ENCODE peak calls at places on chromosomes 16 and 17, in nine cellular contexts. One of them, this sample, is unnamed. For H3K4me1, the result is how much of the 10 kb centered on the place peaks cover.

GRCh38 chr16:80260906-80261311 is 279.9 kb upstream of the DYNLRB2 start:
- DNase-seq in CD8-positive, alpha-beta memory T cell: no peak
- DNase-seq in trophoblast cell: no peak
- DNase-seq in psoas muscle: no peak
- DNase-seq in gastrocnemius medialis: no peak
- DNase-seq in effector memory CD4-positive, alpha-beta T cell: no peak
- DNase-seq in cardiac muscle cell: no peak
- DNase-seq in PC-9: no peak
- DNase-seq in lower lobe of right lung: no peak
- DNase-seq in this sample: no peak

GRCh38 chr17:63113167-63113566 is 147.1 kb downstream of the TANC2 start:
- DNase-seq in effector memory CD4-positive, alpha-beta T cell: no peak
- DNase-seq in gastrocnemius medialis: no peak
- DNase-seq in PC-9: no peak
- DNase-seq in lower lobe of right lung: no peak
- DNase-seq in cardiac muscle cell: peak
- DNase-seq in psoas muscle: no peak
- DNase-seq in trophoblast cell: no peak
- DNase-seq in CD8-positive, alpha-beta memory T cell: no peak
- DNase-seq in this sample: no peak

GRCh38 chr17:83170571-83171260 is 91.3 kb downstream of the METRNL start:
- DNase-seq in trophoblast cell: no peak
- DNase-seq in lower lobe of right lung: no peak
- DNase-seq in PC-9: no peak
- DNase-seq in effector memory CD4-positive, alpha-beta T cell: no peak
- DNase-seq in gastrocnemius medialis: no peak
- DNase-seq in CD8-positive, alpha-beta memory T cell: no peak
- DNase-seq in psoas muscle: no peak
- DNase-seq in cardiac muscle cell: no peak
- DNase-seq in this sample: no peak

GRCh38 chr16:89697161-89697615 is 4.3 kb downstream of the SPATA2L start:
- DNase-seq in gastrocnemius medialis: no peak
- DNase-seq in PC-9: no peak
- DNase-seq in trophoblast cell: no peak
- DNase-seq in cardiac muscle cell: no peak
- DNase-seq in CD8-positive, alpha-beta memory T cell: no peak
- DNase-seq in effector memory CD4-positive, alpha-beta T cell: no peak
- DNase-seq in lower lobe of right lung: peak
- DNase-seq in psoas muscle: no peak
- DNase-seq in this sample: no peak

GRCh38 chr17:57032343-57032742 is 52.7 kb upstream of the AKAP1 start:
- DNase-seq in lower lobe of right lung: peak
- DNase-seq in PC-9: no peak
- DNase-seq in trophoblast cell: no peak
- DNase-seq in CD8-positive, alpha-beta memory T cell: no peak
- DNase-seq in cardiac muscle cell: no peak
- DNase-seq in gastrocnemius medialis: no peak
- DNase-seq in effector memory CD4-positive, alpha-beta T cell: no peak
- DNase-seq in psoas muscle: no peak
- DNase-seq in this sample: no peak

GRCh38 chr17:45293413-45294211 is 23.2 kb downstream of the MAP3K14 start:
- DNase-seq in psoas muscle: peak
- DNase-seq in CD8-positive, alpha-beta memory T cell: no peak
- DNase-seq in lower lobe of right lung: peak
- DNase-seq in gastrocnemius medialis: peak
- DNase-seq in trophoblast cell: peak
- DNase-seq in cardiac muscle cell: peak
- DNase-seq in PC-9: peak
- DNase-seq in effector memory CD4-positive, alpha-beta T cell: no peak
- DNase-seq in this sample: peak

GRCh38 chr16:28538733-28539596 is at the start of gene NUPR1:
- DNase-seq in PC-9: peak
- DNase-seq in gastrocnemius medialis: peak
- DNase-seq in cardiac muscle cell: peak
- DNase-seq in trophoblast cell: no peak
- DNase-seq in effector memory CD4-positive, alpha-beta T cell: no peak
- DNase-seq in CD8-positive, alpha-beta memory T cell: no peak
- DNase-seq in psoas muscle: peak
- DNase-seq in lower lobe of right lung: peak
- DNase-seq in this sample: peak

GRCh38 chr16:24838554-24839266 is 7.1 kb upstream of the SLC5A11 start:
- DNase-seq in lower lobe of right lung: no peak
- DNase-seq in cardiac muscle cell: peak
- DNase-seq in trophoblast cell: no peak
- DNase-seq in CD8-positive, alpha-beta memory T cell: no peak
- DNase-seq in PC-9: peak
- DNase-seq in psoas muscle: no peak
- DNase-seq in effector memory CD4-positive, alpha-beta T cell: no peak
- DNase-seq in gastrocnemius medialis: no peak
- DNase-seq in this sample: peak

GRCh38 chr17:76644995-76645394 is 1.4 kb upstream of the ST6GALNAC1 start:
- DNase-seq in trophoblast cell: no peak
- DNase-seq in gastrocnemius medialis: no peak
- DNase-seq in effector memory CD4-positive, alpha-beta T cell: no peak
- DNase-seq in lower lobe of right lung: no peak
- DNase-seq in CD8-positive, alpha-beta memory T cell: no peak
- DNase-seq in psoas muscle: no peak
- DNase-seq in cardiac muscle cell: no peak
- DNase-seq in PC-9: no peak
- DNase-seq in this sample: no peak

GRCh38 chr16:73058616-73059409 is 10.9 kb upstream of the ZFHX3 start:
- DNase-seq in effector memory CD4-positive, alpha-beta T cell: no peak
- DNase-seq in lower lobe of right lung: peak
- DNase-seq in PC-9: peak
- DNase-seq in cardiac muscle cell: peak
- DNase-seq in gastrocnemius medialis: no peak
- DNase-seq in CD8-positive, alpha-beta memory T cell: no peak
- DNase-seq in trophoblast cell: no peak
- DNase-seq in psoas muscle: peak
- DNase-seq in this sample: no peak

GRCh38 chr16:73056383-73056782 is 8.5 kb upstream of the ZFHX3 start:
- DNase-seq in cardiac muscle cell: peak
- DNase-seq in gastrocnemius medialis: no peak
- DNase-seq in effector memory CD4-positive, alpha-beta T cell: no peak
- DNase-seq in CD8-positive, alpha-beta memory T cell: no peak
- DNase-seq in lower lobe of right lung: no peak
- DNase-seq in psoas muscle: no peak
- DNase-seq in PC-9: no peak
- DNase-seq in trophoblast cell: no peak
- DNase-seq in this sample: no peak

GRCh38 chr16:73057369-73058210 is 9.7 kb upstream of the ZFHX3 start:
- DNase-seq in PC-9: peak
- DNase-seq in cardiac muscle cell: peak
- DNase-seq in effector memory CD4-positive, alpha-beta T cell: no peak
- DNase-seq in CD8-positive, alpha-beta memory T cell: no peak
- DNase-seq in gastrocnemius medialis: no peak
- DNase-seq in psoas muscle: peak
- DNase-seq in lower lobe of right lung: peak
- DNase-seq in trophoblast cell: no peak
- DNase-seq in this sample: no peak

GRCh38 chr16:73058221-73058615 is 10.3 kb upstream of the ZFHX3 start:
- DNase-seq in CD8-positive, alpha-beta memory T cell: peak
- DNase-seq in effector memory CD4-positive, alpha-beta T cell: no peak
- DNase-seq in psoas muscle: peak
- DNase-seq in PC-9: peak
- DNase-seq in gastrocnemius medialis: no peak
- DNase-seq in trophoblast cell: no peak
- DNase-seq in lower lobe of right lung: peak
- DNase-seq in cardiac muscle cell: peak
- DNase-seq in this sample: no peak

DNA sequence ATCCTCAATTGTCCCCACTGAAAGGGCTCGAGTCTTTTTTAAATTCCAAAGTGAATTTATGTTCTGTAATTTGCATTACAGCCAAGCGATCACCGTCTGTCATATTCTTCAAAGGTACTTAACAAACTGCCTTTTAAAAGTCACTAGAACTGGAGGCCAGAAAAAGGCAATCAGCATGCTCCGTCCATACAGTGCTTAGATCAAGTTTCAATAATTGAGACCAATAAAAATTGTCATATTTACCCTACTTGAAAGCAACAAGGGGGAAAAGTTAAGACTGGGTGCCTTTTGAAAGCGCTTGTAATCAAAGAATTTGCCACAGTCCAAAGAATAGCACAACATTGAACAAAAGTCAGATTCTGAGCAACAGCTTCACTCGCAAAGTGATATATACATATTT is 9.0 kb upstream of the ZFHX3 start:
- DNase-seq in psoas muscle: no peak
- DNase-seq in lower lobe of right lung: no peak
- DNase-seq in gastrocnemius medialis: no peak
- DNase-seq in cardiac muscle cell: peak
- DNase-seq in CD8-positive, alpha-beta memory T cell: no peak
- DNase-seq in effector memory CD4-positive, alpha-beta T cell: no peak
- DNase-seq in trophoblast cell: no peak
- DNase-seq in PC-9: no peak
- DNase-seq in this sample: no peak
- H3K4me3 ChIP-seq in psoas muscle: peak
- H3K4me3 ChIP-seq in lower lobe of right lung: peak
- H3K4me3 ChIP-seq in gastrocnemius medialis: peak
- H3K4me3 ChIP-seq in cardiac muscle cell: peak
- H3K4me3 ChIP-seq in CD8-positive, alpha-beta memory T cell: no peak
- H3K4me3 ChIP-seq in effector memory CD4-positive, alpha-beta T cell: peak
- H3K4me3 ChIP-seq in trophoblast cell: no peak
- H3K4me3 ChIP-seq in PC-9: peak
- H3K4me3 ChIP-seq in this sample: peak

GRCh38 chr16:2040450-2041105 is 7.1 kb downstream of the NTHL1 start:
- DNase-seq in PC-9: peak
- DNase-seq in CD8-positive, alpha-beta memory T cell: no peak
- DNase-seq in cardiac muscle cell: no peak
- DNase-seq in gastrocnemius medialis: no peak
- DNase-seq in psoas muscle: no peak
- DNase-seq in trophoblast cell: no peak
- DNase-seq in lower lobe of right lung: no peak
- DNase-seq in effector memory CD4-positive, alpha-beta T cell: no peak
- DNase-seq in this sample: no peak
- H3K4me1 ChIP-seq in PC-9: under half
- H3K4me1 ChIP-seq in CD8-positive, alpha-beta memory T cell: under half
- H3K4me1 ChIP-seq in cardiac muscle cell: under half
- H3K4me1 ChIP-seq in gastrocnemius medialis: under half
- H3K4me1 ChIP-seq in psoas muscle: under half
- H3K4me1 ChIP-seq in trophoblast cell: under half
- H3K4me1 ChIP-seq in lower lobe of right lung: half or more
- H3K4me1 ChIP-seq in effector memory CD4-positive, alpha-beta T cell: under half
- H3K4me1 ChIP-seq in this sample: under half

DNA sequence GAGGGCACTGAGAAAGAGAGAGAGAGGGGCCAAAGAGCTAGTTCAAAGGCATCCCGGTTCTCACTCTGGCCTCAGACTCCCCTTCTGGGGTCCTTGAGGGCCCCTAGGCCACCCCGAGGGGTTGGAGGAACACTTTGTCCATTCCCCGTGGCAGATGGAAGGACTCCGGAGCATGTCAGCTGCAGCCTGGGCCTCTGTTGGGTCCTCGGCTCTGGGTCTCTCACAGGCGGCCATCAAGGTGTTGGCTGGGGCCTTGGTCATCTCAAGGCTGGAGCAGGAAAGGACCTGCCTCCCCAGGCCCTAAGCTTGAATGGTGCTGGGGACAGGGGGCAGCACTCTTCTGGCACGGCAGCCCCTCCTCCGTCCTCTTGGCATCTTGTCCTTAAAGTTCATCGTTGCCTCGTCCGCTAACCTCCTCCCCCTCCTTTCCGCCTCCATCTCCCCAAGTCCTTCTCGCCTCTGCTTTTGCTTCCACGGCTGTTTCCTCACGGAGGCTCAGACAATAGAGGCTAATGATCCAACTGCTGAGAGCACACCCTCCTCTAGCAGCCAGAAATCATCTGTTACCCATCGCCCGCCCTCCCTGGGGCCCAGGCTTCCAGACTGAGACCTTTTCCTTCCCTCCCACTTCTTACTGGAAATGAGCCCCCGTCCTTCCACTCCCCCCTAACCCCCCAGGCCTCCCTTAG is 23.3 kb downstream of the CCR7 start:
- DNase-seq in CD8-positive, alpha-beta memory T cell: no peak
- DNase-seq in gastrocnemius medialis: no peak
- DNase-seq in PC-9: no peak
- DNase-seq in cardiac muscle cell: no peak
- DNase-seq in lower lobe of right lung: no peak
- DNase-seq in trophoblast cell: no peak
- DNase-seq in effector memory CD4-positive, alpha-beta T cell: no peak
- DNase-seq in psoas muscle: peak
- DNase-seq in this sample: no peak
- H3K4me3 ChIP-seq in CD8-positive, alpha-beta memory T cell: peak
- H3K4me3 ChIP-seq in gastrocnemius medialis: no peak
- H3K4me3 ChIP-seq in PC-9: no peak
- H3K4me3 ChIP-seq in cardiac muscle cell: no peak
- H3K4me3 ChIP-seq in lower lobe of right lung: no peak
- H3K4me3 ChIP-seq in trophoblast cell: no peak
- H3K4me3 ChIP-seq in effector memory CD4-positive, alpha-beta T cell: peak
- H3K4me3 ChIP-seq in psoas muscle: no peak
- H3K4me3 ChIP-seq in this sample: no peak

DNA sequence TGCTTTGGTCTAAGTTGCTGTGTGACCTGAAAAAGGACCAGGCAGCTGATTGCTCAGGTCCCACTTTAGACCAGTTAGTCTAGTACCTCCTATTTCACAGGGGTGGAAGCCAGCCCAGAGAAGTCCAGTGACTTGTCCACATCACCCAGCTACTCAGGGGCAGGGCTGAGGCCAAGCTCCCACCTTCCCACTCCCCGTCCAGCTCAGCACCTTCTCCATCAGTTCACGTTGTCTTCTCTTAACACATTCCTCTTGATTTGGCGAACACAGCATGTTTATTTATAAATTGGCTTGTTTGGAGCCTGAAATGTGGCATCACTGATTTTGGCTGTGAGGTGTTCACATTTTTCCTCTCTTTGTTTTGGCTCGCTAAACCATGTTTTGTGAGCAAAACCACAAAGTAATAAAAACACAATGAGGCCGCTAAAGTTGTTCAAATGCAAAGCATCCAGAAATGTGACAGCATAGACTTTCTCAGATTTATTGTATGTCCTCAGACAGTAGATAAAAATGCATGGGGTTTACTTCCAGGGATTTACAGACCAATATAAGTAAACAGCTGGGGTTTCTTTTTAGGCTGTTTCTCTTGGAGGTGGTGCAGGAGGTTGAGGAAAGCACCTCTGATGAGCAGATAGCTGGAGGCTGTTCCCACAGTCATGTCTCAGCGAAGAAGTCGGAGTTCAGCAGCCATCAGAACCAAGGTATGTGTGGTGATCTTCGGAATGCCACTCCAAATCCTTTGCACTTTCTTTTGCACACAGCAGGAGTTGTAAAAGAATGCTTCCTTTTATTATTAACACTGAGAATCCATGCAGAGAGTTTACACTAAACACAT is 88.4 kb downstream of the PLXDC1 start:
- DNase-seq in lower lobe of right lung: no peak
- DNase-seq in trophoblast cell: no peak
- DNase-seq in PC-9: no peak
- DNase-seq in cardiac muscle cell: no peak
- DNase-seq in effector memory CD4-positive, alpha-beta T cell: no peak
- DNase-seq in gastrocnemius medialis: no peak
- DNase-seq in CD8-positive, alpha-beta memory T cell: no peak
- DNase-seq in psoas muscle: no peak
- DNase-seq in this sample: no peak
- H3K4me1 ChIP-seq in lower lobe of right lung: under half
- H3K4me1 ChIP-seq in trophoblast cell: under half
- H3K4me1 ChIP-seq in PC-9: under half
- H3K4me1 ChIP-seq in cardiac muscle cell: under half
- H3K4me1 ChIP-seq in effector memory CD4-positive, alpha-beta T cell: under half
- H3K4me1 ChIP-seq in gastrocnemius medialis: under half
- H3K4me1 ChIP-seq in CD8-positive, alpha-beta memory T cell: under half
- H3K4me1 ChIP-seq in psoas muscle: under half
- H3K4me1 ChIP-seq in this sample: under half